ENCODE peak calls at places on chromosomes 16 and 17, in eight cellular contexts. Z, U, J, Y, A, S, V and L are unnamed samples.

GRCh38 chr16:1468456-1468855 is 6.4 kb downstream of the CLCN7 start:
- DNase-seq in Z (no peak), U (no peak), J (no peak), Y (no peak), A (no peak), S (no peak), V (no peak), L (no peak)

GRCh38 chr16:87744750-87745514 is 20.9 kb downstream of the KLHDC4 start:
- DNase-seq in Z (no peak), U (no peak), J (no peak), Y (no peak), A (no peak), S (no peak), V (no peak), L (no peak)

GRCh38 chr16:88455610-88456355 is 2.7 kb downstream of the ZFPM1 start:
- DNase-seq in Z (no peak), U (no peak), J (no peak), Y (peak; percentile 88), A (peak; percentile 79), S (no peak), V (peak; percentile 83), L (peak; percentile 88)

GRCh38 chr17:46023783-46024388 is 24.8 kb downstream of the STH start:
- DNase-seq in Z (no peak), U (no peak), J (no peak), Y (no peak), A (no peak), S (no peak), V (no peak), L (no peak)

GRCh38 chr16:65453646-65454045 is 331.8 kb upstream of the CDH11 start:
- DNase-seq in Z (no peak), U (no peak), J (no peak), Y (no peak), A (no peak), S (no peak), V (no peak), L (no peak)

GRCh38 chr17:7351665-7352558 is at the start of gene KCTD11:
- DNase-seq in Z (peak; percentile 81), U (no peak), J (peak; percentile 58), Y (no peak), A (peak; percentile 59), S (peak; percentile 95), V (peak; percentile 83), L (peak; percentile 95)

GRCh38 chr17:57277923-57278604 is 21.7 kb downstream of the MSI2 start:
- DNase-seq in Z (no peak), U (no peak), J (no peak), Y (no peak), A (no peak), S (no peak), V (no peak), L (no peak)

GRCh38 chr16:495127-495748 is 32.3 kb upstream of the CAPN15 start:
- DNase-seq in Z (no peak), U (no peak), J (no peak), Y (peak; percentile 50), A (no peak), S (no peak), V (no peak), L (peak; percentile 64)

GRCh38 chr17:66365204-66365524 is 62.8 kb downstream of the PRKCA start:
- DNase-seq in Z (no peak), U (no peak), J (no peak), Y (peak; percentile 41), A (no peak), S (no peak), V (no peak), L (no peak)